ENCODE peak calls at places on chromosomes 6 and 20, in four cellular contexts. One of them, this sample, is unnamed.

GRCh38 chr20:21796059-21796458 is 90.6 kb downstream of the PAX1 start:
- DNase-seq in lower leg skin: no peak
- DNase-seq in thoracic aorta: no peak
- DNase-seq in cardiac muscle cell: no peak
- DNase-seq in this sample: no peak

GRCh38 chr6:137711929-137712328 is 155.1 kb upstream of the TNFAIP3 start:
- DNase-seq in cardiac muscle cell: no peak
- DNase-seq in lower leg skin: no peak
- DNase-seq in thoracic aorta: no peak
- DNase-seq in this sample: no peak

GRCh38 chr6:39884696-39885095 is 49.6 kb downstream of the MOCS1 start:
- DNase-seq in lower leg skin: no peak
- DNase-seq in cardiac muscle cell: no peak
- DNase-seq in thoracic aorta: no peak
- DNase-seq in this sample: no peak

GRCh38 chr6:35177139-35177538 is 36.0 kb upstream of the TCP11 start:
- DNase-seq in thoracic aorta: no peak
- DNase-seq in cardiac muscle cell: no peak
- DNase-seq in lower leg skin: peak
- DNase-seq in this sample: no peak

GRCh38 chr20:64153861-64154589 is 10.2 kb upstream of the MYT1 start:
- DNase-seq in thoracic aorta: no peak
- DNase-seq in lower leg skin: no peak
- DNase-seq in cardiac muscle cell: no peak
- DNase-seq in this sample: no peak

GRCh38 chr6:116370717-116371383 is at the start of gene DSE:
- DNase-seq in lower leg skin: peak
- DNase-seq in cardiac muscle cell: peak
- DNase-seq in thoracic aorta: peak
- DNase-seq in this sample: peak

GRCh38 chr6:122014961-122015360 is 384.5 kb upstream of the HSF2 start:
- DNase-seq in thoracic aorta: no peak
- DNase-seq in cardiac muscle cell: no peak
- DNase-seq in lower leg skin: no peak
- DNase-seq in this sample: no peak

GRCh38 chr20:15012551-15012950 is 675.1 kb upstream of the FLRT3 start:
- DNase-seq in cardiac muscle cell: no peak
- DNase-seq in thoracic aorta: no peak
- DNase-seq in lower leg skin: no peak
- DNase-seq in this sample: no peak

GRCh38 chr6:77455271-77455670 is 8.0 kb downstream of the HTR1B start:
- DNase-seq in lower leg skin: no peak
- DNase-seq in thoracic aorta: no peak
- DNase-seq in cardiac muscle cell: no peak
- DNase-seq in this sample: no peak

GRCh38 chr20:64257107-64257757 is 1.7 kb downstream of the PCMTD2 start:
- DNase-seq in thoracic aorta: no peak
- DNase-seq in cardiac muscle cell: peak
- DNase-seq in lower leg skin: peak
- DNase-seq in this sample: no peak

GRCh38 chr6:104531591-104531990 is 328.1 kb downstream of the HACE1 start:
- DNase-seq in thoracic aorta: no peak
- DNase-seq in lower leg skin: no peak
- DNase-seq in cardiac muscle cell: no peak
- DNase-seq in this sample: no peak

GRCh38 chr6:16747232-16748027 is 13.8 kb downstream of the ATXN1 start:
- DNase-seq in lower leg skin: no peak
- DNase-seq in thoracic aorta: no peak
- DNase-seq in cardiac muscle cell: no peak
- DNase-seq in this sample: no peak

GRCh38 chr6:108127826-108128225 is 38.0 kb upstream of the NR2E1 start:
- DNase-seq in cardiac muscle cell: no peak
- DNase-seq in thoracic aorta: no peak
- DNase-seq in lower leg skin: peak
- DNase-seq in this sample: no peak

GRCh38 chr20:45306431-45306982 is at the start of gene RBPJL:
- DNase-seq in cardiac muscle cell: peak
- DNase-seq in thoracic aorta: no peak
- DNase-seq in lower leg skin: no peak
- DNase-seq in this sample: no peak

GRCh38 chr20:59604770-59605665 is 678 bp downstream of the PHACTR3 start:
- DNase-seq in thoracic aorta: no peak
- DNase-seq in cardiac muscle cell: no peak
- DNase-seq in lower leg skin: no peak
- DNase-seq in this sample: no peak

GRCh38 chr20:17969884-17970409 is 1.1 kb downstream of the MGME1 start:
- DNase-seq in lower leg skin: peak
- DNase-seq in cardiac muscle cell: peak
- DNase-seq in thoracic aorta: no peak
- DNase-seq in this sample: no peak

GRCh38 chr6:105805581-105806023 is 280.5 kb upstream of the PRDM1 start:
- DNase-seq in cardiac muscle cell: no peak
- DNase-seq in lower leg skin: no peak
- DNase-seq in thoracic aorta: no peak
- DNase-seq in this sample: no peak

GRCh38 chr6:41546866-41547798 is 951 bp downstream of the FOXP4 start:
- DNase-seq in thoracic aorta: no peak
- DNase-seq in cardiac muscle cell: peak
- DNase-seq in lower leg skin: no peak
- DNase-seq in this sample: no peak

GRCh38 chr6:79894939-79895338 is 52.4 kb downstream of the ELOVL4 start:
- DNase-seq in cardiac muscle cell: no peak
- DNase-seq in thoracic aorta: no peak
- DNase-seq in lower leg skin: no peak
- DNase-seq in this sample: no peak

GRCh38 chr6:79898076-79898475 is 49.3 kb downstream of the ELOVL4 start:
- DNase-seq in cardiac muscle cell: no peak
- DNase-seq in lower leg skin: no peak
- DNase-seq in thoracic aorta: no peak
- DNase-seq in this sample: no peak

DNA sequence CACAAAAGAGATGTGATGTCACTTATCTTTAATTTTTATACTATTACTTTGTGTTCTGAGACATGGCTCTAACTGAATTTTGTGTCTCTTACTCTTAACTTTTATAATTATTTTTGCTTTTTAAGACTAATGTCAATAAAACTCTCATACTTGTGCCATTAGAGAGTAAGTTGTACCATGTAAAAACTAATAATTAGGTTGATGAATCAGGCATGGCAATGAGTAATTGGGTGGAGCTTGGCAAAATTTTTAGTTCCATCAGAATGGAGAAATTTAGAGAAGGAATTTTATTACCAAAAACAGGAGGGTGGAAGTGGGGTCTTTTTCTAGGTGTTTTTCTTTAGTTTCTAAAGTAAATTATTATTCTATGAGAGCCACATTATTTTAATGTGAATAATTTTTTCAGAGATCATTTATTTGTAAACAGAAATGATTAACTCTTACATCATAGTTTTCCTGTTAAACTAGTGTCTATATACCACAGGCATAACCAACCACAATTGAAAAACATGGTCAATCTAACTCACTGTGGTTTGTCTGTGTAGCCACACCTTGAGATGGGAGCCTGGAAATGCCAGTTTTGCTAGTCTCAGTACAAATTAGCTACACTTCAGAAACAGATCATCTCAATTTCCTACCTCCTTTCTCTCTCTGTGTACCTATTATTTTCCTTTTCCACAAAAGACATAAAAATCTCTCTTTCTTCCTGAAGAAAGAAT is 51.8 kb downstream of the ELOVL4 start:
- DNase-seq in thoracic aorta: no peak
- DNase-seq in cardiac muscle cell: no peak
- DNase-seq in lower leg skin: no peak
- DNase-seq in this sample: no peak
- TF ChIP-seq CTCF in thoracic aorta: no peak
- TF ChIP-seq CTCF in cardiac muscle cell: no peak
- TF ChIP-seq CTCF in lower leg skin: no peak
- TF ChIP-seq CTCF in this sample: no peak

GRCh38 chr6:166156942-166157341 is 10.7 kb downstream of the TBXT start:
- DNase-seq in lower leg skin: no peak
- DNase-seq in thoracic aorta: no peak
- DNase-seq in cardiac muscle cell: no peak
- DNase-seq in this sample: no peak
- TF ChIP-seq CTCF in lower leg skin: no peak
- TF ChIP-seq CTCF in thoracic aorta: no peak
- TF ChIP-seq CTCF in cardiac muscle cell: peak
- TF ChIP-seq CTCF in this sample: no peak

GRCh38 chr6:85116475-85116874 is 333.4 kb upstream of the NT5E start:
- DNase-seq in lower leg skin: no peak
- DNase-seq in thoracic aorta: no peak
- DNase-seq in cardiac muscle cell: no peak
- DNase-seq in this sample: no peak

GRCh38 chr6:85115876-85116275 is 334.0 kb upstream of the NT5E start:
- DNase-seq in thoracic aorta: no peak
- DNase-seq in cardiac muscle cell: no peak
- DNase-seq in lower leg skin: no peak
- DNase-seq in this sample: no peak

GRCh38 chr6:85113934-85114582 is 335.8 kb upstream of the NT5E start:
- DNase-seq in cardiac muscle cell: peak
- DNase-seq in lower leg skin: no peak
- DNase-seq in thoracic aorta: no peak
- DNase-seq in this sample: no peak

GRCh38 chr6:85114583-85114939 is 335.3 kb upstream of the NT5E start:
- DNase-seq in thoracic aorta: no peak
- DNase-seq in lower leg skin: no peak
- DNase-seq in cardiac muscle cell: no peak
- DNase-seq in this sample: no peak

DNA sequence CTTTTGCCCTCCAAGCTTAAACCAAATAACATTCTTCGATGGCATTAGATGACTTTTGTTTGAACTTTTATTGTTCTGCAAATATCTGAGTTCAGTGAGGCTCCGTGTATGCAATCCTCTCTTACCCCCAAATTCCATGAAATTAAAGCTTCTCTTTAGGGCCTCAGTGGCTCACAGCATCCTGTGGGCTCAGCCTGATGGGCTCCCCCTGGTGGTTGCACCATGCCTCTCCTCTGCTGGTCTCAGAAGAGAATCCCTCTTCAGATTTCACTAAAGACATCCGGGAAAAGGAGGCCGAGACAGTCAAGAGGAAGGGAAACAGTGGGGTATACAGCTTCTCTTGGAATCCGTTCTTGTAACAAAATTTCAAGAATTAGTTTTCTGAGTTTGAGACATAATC is 331.6 kb upstream of the NT5E start:
- DNase-seq in cardiac muscle cell: no peak
- DNase-seq in thoracic aorta: no peak
- DNase-seq in lower leg skin: peak
- DNase-seq in this sample: no peak
- TF ChIP-seq CTCF in cardiac muscle cell: peak
- TF ChIP-seq CTCF in thoracic aorta: no peak
- TF ChIP-seq CTCF in lower leg skin: no peak
- TF ChIP-seq CTCF in this sample: no peak

DNA sequence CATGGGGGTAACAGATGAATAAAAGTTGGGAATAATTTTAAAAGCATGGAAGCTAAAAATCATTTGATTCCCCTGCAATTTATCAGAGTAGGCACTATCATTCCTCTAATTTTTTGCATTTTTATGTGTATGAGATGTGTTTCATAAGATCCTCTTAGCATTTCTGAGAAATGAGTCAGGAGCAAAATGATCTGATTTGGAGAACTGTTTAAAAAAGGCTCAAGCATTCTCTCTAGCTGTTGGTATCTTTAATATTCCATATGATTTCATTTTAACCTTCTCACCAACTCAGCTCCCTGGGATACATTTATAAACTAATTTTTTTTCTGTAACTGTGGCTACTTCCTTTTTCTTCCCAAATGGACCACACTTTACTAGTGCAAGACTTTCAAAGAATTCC is 60.9 kb downstream of the MCHR2 start:
- DNase-seq in cardiac muscle cell: no peak
- DNase-seq in thoracic aorta: no peak
- DNase-seq in lower leg skin: no peak
- DNase-seq in this sample: no peak
- TF ChIP-seq CTCF in cardiac muscle cell: no peak
- TF ChIP-seq CTCF in thoracic aorta: no peak
- TF ChIP-seq CTCF in lower leg skin: no peak
- TF ChIP-seq CTCF in this sample: no peak

GRCh38 chr6:71888720-71889340 is 2.5 kb downstream of the RIMS1 start:
- DNase-seq in lower leg skin: no peak
- DNase-seq in cardiac muscle cell: no peak
- DNase-seq in thoracic aorta: no peak
- DNase-seq in this sample: no peak
- TF ChIP-seq CTCF in lower leg skin: no peak
- TF ChIP-seq CTCF in cardiac muscle cell: no peak
- TF ChIP-seq CTCF in thoracic aorta: no peak
- TF ChIP-seq CTCF in this sample: no peak

GRCh38 chr6:56661298-56661697 is 18.6 kb upstream of the DST start:
- DNase-seq in thoracic aorta: no peak
- DNase-seq in lower leg skin: no peak
- DNase-seq in cardiac muscle cell: no peak
- DNase-seq in this sample: no peak

GRCh38 chr6:56657364-56657763 is 14.7 kb upstream of the DST start:
- DNase-seq in thoracic aorta: no peak
- DNase-seq in cardiac muscle cell: no peak
- DNase-seq in lower leg skin: no peak
- DNase-seq in this sample: no peak

GRCh38 chr6:56659721-56660373 is 17.2 kb upstream of the DST start:
- DNase-seq in cardiac muscle cell: no peak
- DNase-seq in lower leg skin: no peak
- DNase-seq in thoracic aorta: no peak
- DNase-seq in this sample: no peak

GRCh38 chr6:56663344-56663743 is 20.7 kb upstream of the DST start:
- DNase-seq in cardiac muscle cell: no peak
- DNase-seq in lower leg skin: no peak
- DNase-seq in thoracic aorta: no peak
- DNase-seq in this sample: no peak

GRCh38 chr6:56660374-56660730 is 17.7 kb upstream of the DST start:
- DNase-seq in lower leg skin: no peak
- DNase-seq in thoracic aorta: no peak
- DNase-seq in cardiac muscle cell: no peak
- DNase-seq in this sample: no peak
- TF ChIP-seq CTCF in lower leg skin: no peak
- TF ChIP-seq CTCF in thoracic aorta: no peak
- TF ChIP-seq CTCF in cardiac muscle cell: no peak
- TF ChIP-seq CTCF in this sample: no peak

GRCh38 chr6:3427740-3428085 is 29.1 kb downstream of the SLC22A23 start:
- DNase-seq in lower leg skin: peak
- DNase-seq in thoracic aorta: no peak
- DNase-seq in cardiac muscle cell: no peak
- DNase-seq in this sample: no peak

GRCh38 chr6:3426817-3427739 is 29.8 kb downstream of the SLC22A23 start:
- DNase-seq in lower leg skin: peak
- DNase-seq in thoracic aorta: no peak
- DNase-seq in cardiac muscle cell: no peak
- DNase-seq in this sample: no peak

GRCh38 chr6:3425574-3425973 is 31.3 kb downstream of the SLC22A23 start:
- DNase-seq in cardiac muscle cell: no peak
- DNase-seq in lower leg skin: peak
- DNase-seq in thoracic aorta: no peak
- DNase-seq in this sample: no peak

GRCh38 chr6:3424185-3424927 is 32.5 kb downstream of the SLC22A23 start:
- DNase-seq in cardiac muscle cell: no peak
- DNase-seq in lower leg skin: no peak
- DNase-seq in thoracic aorta: no peak
- DNase-seq in this sample: no peak

GRCh38 chr6:3426091-3426780 is 30.6 kb downstream of the SLC22A23 start:
- DNase-seq in thoracic aorta: no peak
- DNase-seq in lower leg skin: peak
- DNase-seq in cardiac muscle cell: no peak
- DNase-seq in this sample: no peak
- TF ChIP-seq CTCF in thoracic aorta: no peak
- TF ChIP-seq CTCF in lower leg skin: no peak
- TF ChIP-seq CTCF in cardiac muscle cell: no peak
- TF ChIP-seq CTCF in this sample: no peak

This sample was measured in omental fat pad.